ENCODE peak calls at places on chromosomes 11 and 22, in five cellular contexts. C is Caco-2; T is stimulated activated CD4-positive, alpha-beta T cell treated with anti-CD3 and anti-CD28 coated beads, Interleukin-12 subunit alpha, Interleukin-12 subunit beta, amount 100 ng/mL, for 24 hours; Z is NCI-H446 treated with DMSO at 0.1 percent for 48 hours; G is epithelial cell of esophagus. K is an unnamed sample.

GRCh38 chr11:129247129-129247528 is 55.0 kb upstream of the ARHGAP32 start:
- DNase-seq in C (no peak), T (no peak), Z (no peak), G (no peak), K (no peak)

GRCh38 chr11:126405374-126405773 is 49.9 kb downstream of the ST3GAL4 start:
- DNase-seq in C (peak), T (no peak), Z (no peak), G (peak), K (no peak)

GRCh38 chr11:43548921-43549320 is 131.6 kb upstream of the HSD17B12 start:
- DNase-seq in C (no peak), T (no peak), Z (no peak), G (no peak), K (no peak)

GRCh38 chr11:12864316-12865156 is 144.6 kb upstream of the RASSF10 start:
- DNase-seq in C (peak), T (no peak), Z (no peak), G (peak), K (no peak)

GRCh38 chr11:78399136-78399535 is 18.5 kb downstream of the GAB2 start:
- DNase-seq in C (no peak), T (no peak), Z (no peak), G (no peak), K (no peak)

GRCh38 chr11:82858556-82859091 is 41.6 kb downstream of the PRCP start:
- DNase-seq in C (no peak), T (no peak), Z (peak), G (peak), K (no peak)

GRCh38 chr11:17277024-17277584 is 565 bp downstream of the NUCB2 start:
- DNase-seq in C (no peak), T (peak), Z (no peak), G (peak), K (no peak)

GRCh38 chr11:131397666-131398065 is 27.3 kb downstream of the NTM start:
- DNase-seq in C (no peak), T (no peak), Z (no peak), G (no peak), K (no peak)

GRCh38 chr11:47912843-47913437 is 64.8 kb upstream of the NUP160 start:
- DNase-seq in C (no peak), T (no peak), Z (no peak), G (peak), K (no peak)

GRCh38 chr22:35985361-35985760 is 43.3 kb downstream of the RBFOX2 start:
- DNase-seq in C (no peak), T (no peak), Z (no peak), G (no peak), K (no peak)

GRCh38 chr11:12871251-12871650 is 137.9 kb upstream of the RASSF10 start:
- DNase-seq in C (no peak), T (no peak), Z (no peak), G (no peak), K (no peak)

GRCh38 chr11:120228794-120229384 is 11.1 kb upstream of the POU2F3 start:
- DNase-seq in C (peak), T (no peak), Z (no peak), G (no peak), K (no peak)

GRCh38 chr22:37222440-37222971 is 10.2 kb upstream of the SSTR3 start:
- DNase-seq in C (no peak), T (no peak), Z (no peak), G (no peak), K (no peak)

GRCh38 chr22:32622004-32622761 is 147.6 kb downstream of the FBXO7 start:
- DNase-seq in C (peak), T (no peak), Z (no peak), G (no peak), K (no peak)

GRCh38 chr11:111105566-111105965 is 140.0 kb upstream of the POU2AF2 start:
- DNase-seq in C (no peak), T (no peak), Z (no peak), G (peak), K (no peak)

GRCh38 chr11:118340437-118340836 is 2.1 kb downstream of the CD3D start:
- DNase-seq in C (no peak), T (no peak), Z (no peak), G (no peak), K (no peak)

GRCh38 chr11:124897681-124898680 is at the start of gene ROBO4:
- DNase-seq in C (no peak), T (no peak), Z (peak), G (peak), K (no peak)